ENCODE peak calls at places on chromosomes 5 and 9, in five cellular contexts. T, H, L, B and S are unnamed samples.

GRCh38 chr5:152542741-152543140 is 137.7 kb upstream of the NMUR2 start:
- DNase-seq in T (no peak), B (peak), H (no peak), L (no peak), S (no peak)

GRCh38 chr9:137672907-137673791 is 54.3 kb downstream of the EHMT1 start:
- DNase-seq in T (peak), H (no peak), B (no peak), L (no peak), S (peak)

GRCh38 chr9:136656795-136657611 is 5.7 kb upstream of the EGFL7 start:
- DNase-seq in L (no peak), B (no peak), T (no peak), H (peak), S (no peak)

GRCh38 chr9:124018731-124019697 is 7.4 kb downstream of the LHX2 start:
- DNase-seq in T (no peak), H (no peak), B (no peak), L (no peak), S (no peak)

GRCh38 chr9:108618906-108619550 is 236.8 kb downstream of the ACTL7B start:
- DNase-seq in H (no peak), B (no peak), L (no peak), T (no peak), S (no peak)

GRCh38 chr5:60540855-60541805 is 158.8 kb downstream of the DEPDC1B start:
- DNase-seq in T (no peak), L (no peak), H (no peak), B (no peak), S (peak)

GRCh38 chr9:120915854-120916495 is 10.6 kb downstream of the TRAF1 start:
- DNase-seq in H (no peak), L (no peak), T (no peak), B (no peak), S (no peak)

GRCh38 chr5:6029811-6030271 is 348.5 kb downstream of the MED10 start:
- DNase-seq in T (no peak), H (no peak), L (no peak), B (no peak), S (no peak)

GRCh38 chr5:132024789-132025402 is 13.4 kb upstream of the ACSL6 start:
- DNase-seq in B (peak), H (no peak), T (no peak), L (no peak), S (no peak)

GRCh38 chr9:89356782-89357181 is 38.5 kb downstream of the SECISBP2 start:
- DNase-seq in B (peak), T (no peak), H (no peak), L (no peak), S (no peak)

GRCh38 chr5:65811004-65811403 is 89.0 kb downstream of the NLN start:
- DNase-seq in B (no peak), L (no peak), H (no peak), T (no peak), S (no peak)

GRCh38 chr5:98105651-98106050 is 667.8 kb upstream of the RGMB start:
- DNase-seq in B (no peak), H (no peak), T (no peak), L (no peak), S (no peak)

GRCh38 chr5:17218353-17219005 is 1.0 kb downstream of the BASP1 start:
- DNase-seq in B (peak), H (peak), L (no peak), T (no peak), S (peak)

GRCh38 chr9:88809371-88809770 is 181.9 kb upstream of the S1PR3 start:
- DNase-seq in B (peak), T (no peak), L (no peak), H (no peak), S (no peak)

GRCh38 chr5:150505041-150505511 is 2.9 kb upstream of the NDST1 start:
- DNase-seq in H (peak), T (no peak), B (no peak), L (no peak), S (no peak)

GRCh38 chr5:177607452-177608192 is 7.7 kb downstream of the B4GALT7 start:
- DNase-seq in T (peak), B (peak), H (peak), L (peak), S (peak)

GRCh38 chr5:82526540-82526939 is 248.4 kb upstream of the RPS23 start:
- DNase-seq in L (no peak), H (no peak), T (no peak), B (no peak), S (no peak)

GRCh38 chr9:16105576-16105975 is 552.7 kb downstream of the CCDC171 start:
- DNase-seq in T (no peak), H (no peak), L (no peak), B (no peak), S (no peak)

GRCh38 chr5:622359-622758 is 10.2 kb downstream of the CEP72 start:
- DNase-seq in T (no peak), H (no peak), B (no peak), L (no peak), S (no peak)

GRCh38 chr9:81361311-81361710 is 328.0 kb downstream of the TLE1 start:
- DNase-seq in T (no peak), L (no peak), B (no peak), H (no peak), S (no peak)

GRCh38 chr5:98308231-98308630 is 465.2 kb upstream of the RGMB start:
- DNase-seq in L (no peak), H (no peak), B (no peak), T (no peak), S (no peak)

GRCh38 chr5:96624631-96625030 is 37.5 kb upstream of the CAST start:
- DNase-seq in L (no peak), T (no peak), H (no peak), B (no peak), S (no peak)

GRCh38 chr5:31774779-31775178 is 135.8 kb downstream of the PDZD2 start:
- DNase-seq in L (no peak), B (no peak), T (no peak), H (no peak), S (no peak)

GRCh38 chr5:178230879-178231735 is 1.5 kb downstream of the PHYKPL start:
- DNase-seq in L (peak), T (no peak), H (peak), B (no peak), S (no peak)

GRCh38 chr9:93582115-93582514 is 5.7 kb downstream of the PHF2 start:
- DNase-seq in B (peak), H (no peak), L (no peak), T (no peak), S (no peak)

GRCh38 chr5:134091626-134092121 is 22.8 kb upstream of the TCF7 start:
- DNase-seq in L (peak), T (no peak), H (no peak), B (no peak), S (no peak)

GRCh38 chr5:116865651-116866050 is 291.0 kb upstream of the SEMA6A start:
- DNase-seq in B (no peak), T (no peak), H (no peak), L (no peak), S (no peak)

GRCh38 chr5:176658817-176659216 is 11.5 kb downstream of the TSPAN17 start:
- DNase-seq in T (no peak), L (no peak), B (no peak), H (no peak), S (no peak)

GRCh38 chr5:177524539-177524900 is 7.8 kb upstream of the DDX41 start:
- DNase-seq in B (no peak), L (no peak), H (no peak), T (no peak), S (no peak)

GRCh38 chr5:144531191-144531590 is 360.5 kb downstream of the KCTD16 start:
- DNase-seq in T (no peak), H (no peak), B (no peak), L (no peak), S (no peak)

GRCh38 chr5:178287091-178287790 is 54.6 kb upstream of the PHYKPL start:
- DNase-seq in H (peak), B (no peak), T (no peak), L (no peak), S (no peak)

GRCh38 chr9:122346478-122347347 is 24.1 kb upstream of the PTGS1 start:
- DNase-seq in L (no peak), H (peak), B (peak), T (peak), S (peak)

GRCh38 chr5:6674421-6674820 is 38.8 kb upstream of the TENT4A start:
- DNase-seq in T (no peak), B (no peak), H (no peak), L (no peak), S (no peak)